ENCODE peak calls at places on chromosomes 2 and 18, in five cellular contexts. One of them, this sample, is unnamed. For H3K36me3, the result is how much of the 10 kb centered on the place peaks cover.

GRCh38 chr2:155825876-155826275 is 506.6 kb downstream of the NR4A2 start:
- DNase-seq in small intestine: peak
- DNase-seq in cardiac muscle cell: no peak
- DNase-seq in pancreas: no peak
- DNase-seq in hepatocyte: peak
- DNase-seq in this sample: no peak

GRCh38 chr2:15383695-15384350 is 177.3 kb downstream of the NBAS start:
- DNase-seq in pancreas: no peak
- DNase-seq in cardiac muscle cell: peak
- DNase-seq in hepatocyte: no peak
- DNase-seq in small intestine: no peak
- DNase-seq in this sample: no peak

GRCh38 chr2:26710174-26710573 is 17.7 kb downstream of the KCNK3 start:
- DNase-seq in small intestine: no peak
- DNase-seq in cardiac muscle cell: peak
- DNase-seq in hepatocyte: no peak
- DNase-seq in pancreas: no peak
- DNase-seq in this sample: no peak

GRCh38 chr2:15940661-15941482 is 522 bp downstream of the MYCN start:
- DNase-seq in small intestine: peak
- DNase-seq in cardiac muscle cell: peak
- DNase-seq in hepatocyte: no peak
- DNase-seq in pancreas: peak
- DNase-seq in this sample: peak

GRCh38 chr2:128981353-128981752 is 662.7 kb upstream of the HS6ST1 start:
- DNase-seq in hepatocyte: no peak
- DNase-seq in pancreas: no peak
- DNase-seq in cardiac muscle cell: no peak
- DNase-seq in small intestine: no peak
- DNase-seq in this sample: no peak

GRCh38 chr2:13822365-13822764 is 810.2 kb upstream of the LRATD1 start:
- DNase-seq in small intestine: no peak
- DNase-seq in cardiac muscle cell: no peak
- DNase-seq in pancreas: no peak
- DNase-seq in hepatocyte: no peak
- DNase-seq in this sample: no peak

GRCh38 chr2:121648611-121649401 is 456 bp downstream of the CLASP1 start:
- DNase-seq in hepatocyte: peak
- DNase-seq in cardiac muscle cell: peak
- DNase-seq in pancreas: no peak
- DNase-seq in small intestine: peak
- DNase-seq in this sample: peak

GRCh38 chr2:112272669-112273068 is 2.7 kb upstream of the ZC3H6 start:
- DNase-seq in cardiac muscle cell: no peak
- DNase-seq in hepatocyte: no peak
- DNase-seq in pancreas: no peak
- DNase-seq in small intestine: no peak
- DNase-seq in this sample: peak

GRCh38 chr2:112692496-112692911 is 28.3 kb upstream of the NT5DC4 start:
- DNase-seq in hepatocyte: peak
- DNase-seq in cardiac muscle cell: no peak
- DNase-seq in pancreas: no peak
- DNase-seq in small intestine: peak
- DNase-seq in this sample: no peak

GRCh38 chr2:51812138-51812866 is 780.4 kb upstream of the NRXN1 start:
- DNase-seq in pancreas: no peak
- DNase-seq in hepatocyte: no peak
- DNase-seq in small intestine: no peak
- DNase-seq in cardiac muscle cell: no peak
- DNase-seq in this sample: no peak

GRCh38 chr2:175575346-175576258 is 394.1 kb upstream of the ATP5MC3 start:
- DNase-seq in hepatocyte: no peak
- DNase-seq in cardiac muscle cell: no peak
- DNase-seq in small intestine: no peak
- DNase-seq in pancreas: no peak
- DNase-seq in this sample: peak

GRCh38 chr2:40113272-40113671 is 334.2 kb upstream of the THUMPD2 start:
- DNase-seq in cardiac muscle cell: no peak
- DNase-seq in small intestine: no peak
- DNase-seq in pancreas: no peak
- DNase-seq in hepatocyte: no peak
- DNase-seq in this sample: no peak

GRCh38 chr2:1605102-1605501 is 139.2 kb downstream of the PXDN start:
- DNase-seq in hepatocyte: no peak
- DNase-seq in pancreas: no peak
- DNase-seq in cardiac muscle cell: no peak
- DNase-seq in small intestine: no peak
- DNase-seq in this sample: peak

GRCh38 chr2:7694066-7695000 is 777.1 kb downstream of the RNF144A start:
- DNase-seq in small intestine: no peak
- DNase-seq in hepatocyte: no peak
- DNase-seq in pancreas: no peak
- DNase-seq in cardiac muscle cell: no peak
- DNase-seq in this sample: peak

GRCh38 chr2:16279641-16280040 is 339.3 kb downstream of the MYCN start:
- DNase-seq in small intestine: no peak
- DNase-seq in cardiac muscle cell: no peak
- DNase-seq in pancreas: no peak
- DNase-seq in hepatocyte: no peak
- DNase-seq in this sample: no peak

GRCh38 chr2:31038385-31038784 is 99.9 kb downstream of the GALNT14 start:
- DNase-seq in cardiac muscle cell: no peak
- DNase-seq in hepatocyte: no peak
- DNase-seq in pancreas: no peak
- DNase-seq in small intestine: no peak
- DNase-seq in this sample: peak

DNA sequence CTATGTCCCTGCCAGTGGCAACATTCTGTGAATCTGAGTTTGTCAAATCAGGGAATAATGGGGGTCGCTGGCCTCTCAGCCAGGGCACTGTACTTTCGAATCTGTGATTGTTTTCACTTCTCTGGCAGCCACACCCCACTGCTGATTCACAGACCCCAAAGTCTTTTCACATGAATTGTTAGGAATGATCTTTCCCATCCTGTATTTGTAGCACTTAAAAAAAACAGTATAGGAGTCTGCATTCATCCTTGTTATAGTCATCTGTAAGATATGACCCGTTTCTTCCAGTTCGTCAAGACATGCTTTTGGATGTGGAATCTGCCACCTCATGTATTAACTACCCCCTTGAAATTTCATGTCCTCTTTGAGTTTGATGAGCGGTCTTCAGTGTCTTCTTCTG is 928 bp downstream of the NAGK start:
- DNase-seq in cardiac muscle cell: no peak
- DNase-seq in pancreas: no peak
- DNase-seq in hepatocyte: no peak
- DNase-seq in small intestine: no peak
- DNase-seq in this sample: no peak
- H3K36me3 ChIP-seq in cardiac muscle cell: under half
- H3K36me3 ChIP-seq in pancreas: under half
- H3K36me3 ChIP-seq in hepatocyte: under half
- H3K36me3 ChIP-seq in small intestine: under half
- H3K36me3 ChIP-seq in this sample: under half

DNA sequence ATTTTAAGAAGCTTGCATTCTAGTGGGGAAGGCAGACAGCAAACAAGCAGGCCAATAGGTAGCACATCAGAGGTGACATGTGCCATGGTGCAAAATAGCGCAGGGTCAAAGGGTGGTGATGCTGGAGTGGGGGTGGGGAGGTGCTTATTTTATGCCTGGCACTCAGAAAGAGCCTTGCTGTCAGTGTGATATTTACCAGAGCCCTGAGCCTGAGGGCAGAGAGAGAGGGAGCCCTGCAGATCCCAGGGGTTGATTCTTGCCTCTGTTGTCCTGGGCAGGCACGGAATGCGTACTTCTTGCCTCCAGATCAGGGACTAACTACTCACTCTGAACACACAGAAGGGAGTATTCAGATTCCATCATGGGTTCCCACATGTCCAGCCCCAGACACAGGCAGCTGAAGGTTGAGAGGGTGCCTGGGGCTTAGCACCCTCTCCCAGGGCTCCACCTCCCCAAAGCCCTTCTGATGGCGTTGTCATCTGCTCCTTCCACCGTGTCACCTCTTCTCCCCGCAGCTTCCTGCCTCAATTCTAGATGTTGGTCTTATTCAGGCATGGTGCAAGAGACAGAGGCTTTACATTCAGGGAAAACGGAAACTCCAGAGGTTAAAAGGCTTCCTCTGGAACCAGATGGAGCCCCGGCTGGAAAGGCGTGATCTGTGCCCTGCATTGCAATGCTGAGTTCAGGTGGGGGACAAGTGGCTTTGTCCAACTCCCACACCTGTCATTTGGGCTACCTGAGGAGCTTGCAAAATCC is 252.3 kb downstream of the HAUS1 start:
- DNase-seq in cardiac muscle cell: peak
- DNase-seq in small intestine: no peak
- DNase-seq in hepatocyte: no peak
- DNase-seq in pancreas: no peak
- DNase-seq in this sample: no peak
- H3K36me3 ChIP-seq in cardiac muscle cell: under half
- H3K36me3 ChIP-seq in small intestine: under half
- H3K36me3 ChIP-seq in hepatocyte: under half
- H3K36me3 ChIP-seq in pancreas: under half
- H3K36me3 ChIP-seq in this sample: under half

GRCh38 chr2:127176371-127177311 is 43.5 kb downstream of the CYP27C1 start:
- DNase-seq in hepatocyte: peak
- DNase-seq in cardiac muscle cell: no peak
- DNase-seq in small intestine: no peak
- DNase-seq in pancreas: peak
- DNase-seq in this sample: peak

GRCh38 chr2:127175406-127175805 is 44.7 kb downstream of the CYP27C1 start:
- DNase-seq in cardiac muscle cell: no peak
- DNase-seq in hepatocyte: peak
- DNase-seq in pancreas: peak
- DNase-seq in small intestine: no peak
- DNase-seq in this sample: no peak

GRCh38 chr2:127174176-127174575 is 45.9 kb downstream of the CYP27C1 start:
- DNase-seq in pancreas: no peak
- DNase-seq in small intestine: no peak
- DNase-seq in hepatocyte: peak
- DNase-seq in cardiac muscle cell: no peak
- DNase-seq in this sample: peak

GRCh38 chr2:127175821-127176354 is 44.2 kb downstream of the CYP27C1 start:
- DNase-seq in pancreas: no peak
- DNase-seq in hepatocyte: peak
- DNase-seq in cardiac muscle cell: no peak
- DNase-seq in small intestine: no peak
- DNase-seq in this sample: no peak

DNA sequence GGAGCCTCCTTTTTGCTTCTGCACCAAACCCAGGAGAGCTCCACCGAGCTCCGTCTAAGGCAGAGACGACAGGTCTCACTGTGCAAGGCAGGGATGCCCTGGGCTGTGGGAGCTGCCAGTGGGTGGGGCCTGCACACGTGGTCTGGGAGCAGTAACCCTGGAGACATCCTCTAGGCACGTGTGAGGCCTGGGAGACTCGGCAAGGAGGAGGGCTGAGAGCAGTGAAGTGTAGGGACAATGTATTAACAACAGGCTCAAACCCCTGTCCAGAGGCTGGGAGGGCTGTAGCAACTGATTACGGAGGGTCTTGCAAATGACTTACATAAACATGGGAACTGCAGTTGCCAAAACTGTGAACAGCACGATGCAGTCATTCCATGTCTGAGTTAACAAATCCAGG is 45.1 kb downstream of the CYP27C1 start:
- DNase-seq in small intestine: peak
- DNase-seq in hepatocyte: peak
- DNase-seq in pancreas: no peak
- DNase-seq in cardiac muscle cell: no peak
- DNase-seq in this sample: no peak
- H3K36me3 ChIP-seq in small intestine: under half
- H3K36me3 ChIP-seq in hepatocyte: under half
- H3K36me3 ChIP-seq in pancreas: under half
- H3K36me3 ChIP-seq in cardiac muscle cell: under half
- H3K36me3 ChIP-seq in this sample: under half

GRCh38 chr2:110645616-110646015 is 32.2 kb downstream of the BUB1 start:
- DNase-seq in cardiac muscle cell: no peak
- DNase-seq in pancreas: no peak
- DNase-seq in small intestine: no peak
- DNase-seq in hepatocyte: no peak
- DNase-seq in this sample: no peak
- H3K36me3 ChIP-seq in cardiac muscle cell: under half
- H3K36me3 ChIP-seq in pancreas: under half
- H3K36me3 ChIP-seq in small intestine: under half
- H3K36me3 ChIP-seq in hepatocyte: under half
- H3K36me3 ChIP-seq in this sample: under half

GRCh38 chr2:36854241-36854640 is 112.1 kb downstream of the STRN start:
- DNase-seq in small intestine: no peak
- DNase-seq in hepatocyte: no peak
- DNase-seq in cardiac muscle cell: no peak
- DNase-seq in pancreas: no peak
- DNase-seq in this sample: no peak
- H3K36me3 ChIP-seq in small intestine: under half
- H3K36me3 ChIP-seq in hepatocyte: under half
- H3K36me3 ChIP-seq in cardiac muscle cell: half or more
- H3K36me3 ChIP-seq in pancreas: under half
- H3K36me3 ChIP-seq in this sample: under half

GRCh38 chr2:233839447-233839820 is 14.9 kb downstream of the HJURP start:
- DNase-seq in small intestine: no peak
- DNase-seq in hepatocyte: no peak
- DNase-seq in cardiac muscle cell: no peak
- DNase-seq in pancreas: no peak
- DNase-seq in this sample: no peak

GRCh38 chr2:233840520-233840919 is 13.8 kb downstream of the HJURP start:
- DNase-seq in hepatocyte: no peak
- DNase-seq in cardiac muscle cell: no peak
- DNase-seq in small intestine: no peak
- DNase-seq in pancreas: no peak
- DNase-seq in this sample: no peak

GRCh38 chr2:233837694-233838229 is 16.6 kb downstream of the HJURP start:
- DNase-seq in small intestine: no peak
- DNase-seq in cardiac muscle cell: no peak
- DNase-seq in hepatocyte: no peak
- DNase-seq in pancreas: no peak
- DNase-seq in this sample: no peak

GRCh38 chr2:233838251-233838650 is 16.1 kb downstream of the HJURP start:
- DNase-seq in pancreas: no peak
- DNase-seq in small intestine: no peak
- DNase-seq in cardiac muscle cell: no peak
- DNase-seq in hepatocyte: no peak
- DNase-seq in this sample: no peak

GRCh38 chr2:233838726-233839446 is 15.4 kb downstream of the HJURP start:
- DNase-seq in small intestine: no peak
- DNase-seq in pancreas: no peak
- DNase-seq in cardiac muscle cell: no peak
- DNase-seq in hepatocyte: no peak
- DNase-seq in this sample: no peak
- H3K36me3 ChIP-seq in small intestine: under half
- H3K36me3 ChIP-seq in pancreas: under half
- H3K36me3 ChIP-seq in cardiac muscle cell: under half
- H3K36me3 ChIP-seq in hepatocyte: under half
- H3K36me3 ChIP-seq in this sample: under half

This sample was measured in neural progenitor cell.